ENCODE peak calls at places on chromosomes 2 and 18, in four cellular contexts. G is GM12892, M is NCI-H2081, H is skeletal muscle cell. E is an unnamed sample.

GRCh38 chr2:180122874-180123273 is 115.8 kb upstream of the CWC22 start:
- DNase-seq in G (no peak), M (no peak), H (peak; percentile 16), E (no peak)

GRCh38 chr18:68489018-68489792 is 225.7 kb downstream of the TMX3 start:
- DNase-seq in G (no peak), M (no peak), H (no peak), E (no peak)

GRCh38 chr2:198309673-198310280 is 505.4 kb downstream of the PLCL1 start:
- DNase-seq in H (peak; percentile 4), G (no peak), M (peak; percentile 67), E (no peak)

GRCh38 chr18:32661486-32662299 is 111.1 kb downstream of the KLHL14 start:
- DNase-seq in H (peak; percentile 53), M (no peak), G (no peak), E (no peak)

GRCh38 chr18:26442139-26442538 is 106.2 kb downstream of the KCTD1 start:
- DNase-seq in H (no peak), M (no peak), G (no peak), E (no peak)

GRCh38 chr18:78686976-78687685 is 292.5 kb upstream of the SALL3 start:
- DNase-seq in G (no peak), M (no peak), H (no peak), E (no peak)

GRCh38 chr2:238025741-238026360 is 35.0 kb upstream of the SCLY start:
- DNase-seq in G (no peak), H (no peak), M (no peak), E (no peak)

GRCh38 chr2:72920317-72921087 is 3.2 kb downstream of the EMX1 start:
- DNase-seq in G (no peak), M (no peak), H (no peak), E (no peak)

GRCh38 chr18:46164920-46165319 is 60.7 kb downstream of the HAUS1 start:
- DNase-seq in G (no peak), M (no peak), H (no peak), E (no peak)

GRCh38 chr2:54557601-54558187 is 101.6 kb downstream of the SPTBN1 start:
- DNase-seq in M (peak; percentile 72), H (no peak), G (no peak), E (no peak)

GRCh38 chr2:199223791-199224190 is 233.9 kb downstream of the SATB2 start:
- DNase-seq in H (no peak), M (no peak), G (no peak), E (no peak)

GRCh38 chr18:79935098-79935480 is 16.4 kb downstream of the SLC66A2 start:
- DNase-seq in M (no peak), H (no peak), G (no peak), E (no peak)

GRCh38 chr2:10993001-10993481 is 81.3 kb downstream of the KCNF1 start:
- DNase-seq in H (no peak), M (no peak), G (no peak), E (no peak)

GRCh38 chr2:197286805-197287595 is 23.6 kb downstream of the ANKRD44 start:
- DNase-seq in M (no peak), H (peak; percentile 82), G (no peak), E (no peak)

GRCh38 chr2:213237251-213237650 is 47.0 kb upstream of the SPAG16 start:
- DNase-seq in G (no peak), H (no peak), M (no peak), E (no peak)

GRCh38 chr2:163664610-163665009 is 71.2 kb downstream of the FIGN start:
- DNase-seq in M (no peak), G (no peak), H (no peak), E (no peak)

GRCh38 chr2:24919977-24920812 is at the start of gene ADCY3:
- DNase-seq in G (peak; percentile 80), H (no peak), M (peak; percentile 54), E (no peak)

GRCh38 chr18:48829443-48830149 is 121.2 kb downstream of the SMAD7 start:
- DNase-seq in G (no peak), H (no peak), M (no peak), E (no peak)

GRCh38 chr2:100906131-100906530 is 86.2 kb downstream of the NPAS2 start:
- DNase-seq in M (no peak), H (no peak), G (no peak), E (no peak)

GRCh38 chr18:47772374-47773248 is 157.8 kb downstream of the SMAD2 start:
- DNase-seq in M (peak; percentile 51), H (no peak), G (no peak), E (peak; percentile 23)

GRCh38 chr18:77077836-77078456 is 54.6 kb downstream of the MBP start:
- DNase-seq in G (no peak), M (no peak), H (no peak), E (no peak)

GRCh38 chr2:120368086-120368485 is 22.1 kb downstream of the INHBB start:
- DNase-seq in M (no peak), H (no peak), G (no peak), E (no peak)

GRCh38 chr2:28082131-28082530 is 191.6 kb downstream of the BABAM2 start:
- DNase-seq in M (no peak), G (no peak), H (no peak), E (no peak)

GRCh38 chr2:43033466-43034241 is 192.8 kb downstream of the ZFP36L2 start:
- DNase-seq in M (no peak), H (no peak), G (no peak), E (no peak)

GRCh38 chr2:72147303-72147970 is at the start of gene CYP26B1:
- DNase-seq in M (no peak), H (no peak), G (no peak), E (no peak)

GRCh38 chr2:38835015-38835601 is 40.6 kb downstream of the DHX57 start:
- DNase-seq in G (no peak), M (peak; percentile 35), H (no peak), E (no peak)

GRCh38 chr2:157442636-157443035 is 1.3 kb downstream of the CYTIP start:
- DNase-seq in H (no peak), G (no peak), M (no peak), E (no peak)

GRCh38 chr2:90645-91312 is 44.5 kb upstream of the FAM110C start:
- DNase-seq in M (no peak), G (no peak), H (no peak), E (no peak)

GRCh38 chr2:179812501-179812900 is 48.9 kb downstream of the ZNF385B start:
- DNase-seq in H (no peak), G (no peak), M (no peak), E (no peak)

GRCh38 chr2:19369341-19369955 is 11.0 kb upstream of the OSR1 start:
- DNase-seq in H (no peak), M (peak; percentile 16), G (no peak), E (no peak)

GRCh38 chr2:129092871-129093385 is 774.3 kb upstream of the HS6ST1 start:
- DNase-seq in H (no peak), G (no peak), M (no peak), E (no peak)

GRCh38 chr2:101190753-101191516 is 39.8 kb upstream of the TBC1D8 start:
- DNase-seq in H (no peak), G (no peak), M (no peak), E (no peak)

GRCh38 chr2:67567866-67568265 is 170.7 kb downstream of the ETAA1 start:
- DNase-seq in G (no peak), H (no peak), M (no peak), E (no peak)

GRCh38 chr2:161842751-161843433 is 218.7 kb downstream of the SLC4A10 start:
- DNase-seq in M (no peak), G (no peak), H (no peak), E (peak; percentile 57)

GRCh38 chr2:181456660-181457120 is 496 bp upstream of the ITGA4 start:
- DNase-seq in H (no peak), G (peak; percentile 23), M (no peak), E (no peak)

GRCh38 chr2:127187081-127187775 is 32.9 kb downstream of the CYP27C1 start:
- DNase-seq in H (no peak), M (no peak), G (no peak), E (no peak)

GRCh38 chr2:168700615-168701245 is 101.7 kb upstream of the NOSTRIN start:
- DNase-seq in G (no peak), H (no peak), M (no peak), E (no peak)